ENCODE peak calls at places on chromosomes 6 and 20, in seven cellular contexts. T is stimulated activated CD8-positive, alpha-beta memory T cell treated with anti-CD3 and anti-CD28 coated beads, Interleukin-7, amount 100 ng/mL, for 4 hours; H is fibroblast of villous mesenchyme; L is SK-N-DZ; F is heart right ventricle; Y is fibroblast of the conjunctiva; Q is NCI-H748 treated with DMSO at 0.1 percent for 48 hours. S is an unnamed sample.
A peak's percentile ranks its signal among the peaks of the same experiment; 100 is the strongest.

GRCh38 chr6:163419413-163420314 is 5.1 kb downstream of the QKI start:
- DNase-seq in T (no peak), H (peak; percentile 62), L (no peak), F (no peak), Y (no peak), Q (no peak), S (peak; percentile 35)

GRCh38 chr6:85459224-85459901 is 9.5 kb downstream of the NT5E start:
- DNase-seq in T (no peak), H (peak; percentile 79), L (no peak), F (no peak), Y (peak; percentile 67), Q (no peak), S (peak; percentile 94)

GRCh38 chr20:58072695-58073671 is 155.5 kb downstream of the ANKRD60 start:
- DNase-seq in T (no peak), H (no peak), L (no peak), F (no peak), Y (no peak), Q (no peak), S (no peak)

GRCh38 chr6:78436335-78436734 is 431.0 kb upstream of the IRAK1BP1 start:
- DNase-seq in T (no peak), H (peak; percentile 36), L (no peak), F (no peak), Y (no peak), Q (peak; percentile 17), S (no peak)

GRCh38 chr6:22095886-22096285 is 200.9 kb downstream of the PRL start:
- DNase-seq in T (no peak), H (peak; percentile 67), L (no peak), F (no peak), Y (no peak), Q (no peak), S (no peak)

GRCh38 chr6:158787395-158787794 is 31.8 kb downstream of the EZR start:
- DNase-seq in T (no peak), H (no peak), L (no peak), F (no peak), Y (no peak), Q (no peak), S (no peak)

GRCh38 chr6:128672023-128672422 is 151.6 kb upstream of the PTPRK start:
- DNase-seq in T (no peak), H (no peak), L (peak; percentile 95), F (no peak), Y (no peak), Q (no peak), S (no peak)

GRCh38 chr20:31472395-31473330 is 2.3 kb downstream of the DEFB124 start:
- DNase-seq in T (no peak), H (no peak), L (no peak), F (no peak), Y (no peak), Q (no peak), S (no peak)

GRCh38 chr20:47610945-47611250 is 109.2 kb downstream of the NCOA3 start:
- DNase-seq in T (no peak), H (no peak), L (no peak), F (no peak), Y (no peak), Q (no peak), S (no peak)

GRCh38 chr20:58481541-58482021 is 33.6 kb downstream of the APCDD1L start:
- DNase-seq in T (no peak), H (peak; percentile 60), L (no peak), F (peak; percentile 36), Y (peak; percentile 38), Q (no peak), S (no peak)

GRCh38 chr6:42294759-42295158 is 77.1 kb upstream of the MRPS10 start:
- DNase-seq in T (no peak), H (peak; percentile 64), L (no peak), F (no peak), Y (no peak), Q (no peak), S (no peak)

GRCh38 chr6:129472239-129472638 is 237.7 kb downstream of the ARHGAP18 start:
- DNase-seq in T (no peak), H (no peak), L (no peak), F (no peak), Y (no peak), Q (no peak), S (no peak)

GRCh38 chr6:90403489-90404381 is 107.1 kb upstream of the BACH2 start:
- DNase-seq in T (no peak), H (peak; percentile 69), L (peak; percentile 88), F (no peak), Y (peak; percentile 51), Q (no peak), S (no peak)

GRCh38 chr6:36032245-36032644 is 4.6 kb downstream of the MAPK14 start:
- DNase-seq in T (no peak), H (no peak), L (no peak), F (no peak), Y (no peak), Q (no peak), S (no peak)

GRCh38 chr20:1979116-1979778 is 14.6 kb downstream of the PDYN start:
- DNase-seq in T (no peak), H (no peak), L (no peak), F (no peak), Y (no peak), Q (no peak), S (no peak)

GRCh38 chr6:30913721-30914075 is 340 bp upstream of the VARS2 start:
- DNase-seq in T (peak; percentile 2), H (no peak), L (peak; percentile 10), F (no peak), Y (no peak), Q (no peak), S (no peak)

GRCh38 chr20:61900376-61901293 is 165.0 kb downstream of the TAF4 start:
- DNase-seq in T (no peak), H (no peak), L (no peak), F (no peak), Y (no peak), Q (no peak), S (no peak)

S was measured in AG09319.